ENCODE peak calls at places on chromosomes 5 and 9, in seven cellular contexts. R is IMR-90, S is ovary, U is foreskin keratinocyte, V is heart left ventricle, Y is RWPE2, X is fibroblast of lung. E is an unnamed sample.

GRCh38 chr5:107743357-107744000 is 72.7 kb upstream of the EFNA5 start:
- DNase-seq in V (no peak), S (no peak), U (peak), R (peak), Y (no peak), X (peak), E (peak)

GRCh38 chr9:20650313-20650712 is 28.0 kb upstream of the MLLT3 start:
- DNase-seq in U (no peak), X (no peak), S (no peak), R (no peak), Y (no peak), V (no peak), E (no peak)

GRCh38 chr5:152255411-152255810 is 149.7 kb downstream of the NMUR2 start:
- DNase-seq in R (no peak), Y (no peak), X (no peak), U (no peak), S (no peak), V (no peak), E (no peak)

GRCh38 chr5:73981696-73982095 is 355.7 kb downstream of the ARHGEF28 start:
- DNase-seq in V (no peak), Y (no peak), S (no peak), X (no peak), R (no peak), U (no peak), E (no peak)

GRCh38 chr5:132086277-132086794 is 12.7 kb downstream of the CSF2 start:
- DNase-seq in X (peak), U (peak), R (peak), Y (peak), S (peak), V (peak), E (peak)

GRCh38 chr5:15009420-15009819 is 137.8 kb upstream of the ANKH start:
- DNase-seq in U (no peak), Y (no peak), R (peak), X (peak), V (no peak), S (no peak), E (peak)

GRCh38 chr9:130172161-130172857 is at the start of gene NCS1:
- DNase-seq in X (peak), V (peak), R (peak), Y (no peak), U (no peak), S (peak), E (peak)

GRCh38 chr5:458547-459353 is 15.8 kb downstream of the EXOC3 start:
- DNase-seq in Y (peak), X (no peak), S (no peak), U (peak), R (peak), V (no peak), E (peak)

GRCh38 chr9:33988219-33988890 is 60.3 kb downstream of the UBAP2 start:
- DNase-seq in S (no peak), R (peak), Y (no peak), U (peak), X (no peak), V (no peak), E (peak)

GRCh38 chr5:36323926-36324781 is 22.5 kb upstream of the RANBP3L start:
- DNase-seq in V (peak), X (no peak), Y (no peak), R (no peak), U (no peak), S (no peak), E (no peak)

GRCh38 chr9:134375011-134375390 is 48.7 kb downstream of the RXRA start:
- DNase-seq in S (peak), X (peak), U (no peak), R (no peak), Y (no peak), V (no peak), E (no peak)

GRCh38 chr9:88658311-88658822 is 123.4 kb downstream of the NXNL2 start:
- DNase-seq in R (no peak), S (peak), X (peak), V (peak), U (peak), Y (no peak), E (peak)

GRCh38 chr5:137147346-137147745 is 351.8 kb downstream of the SPOCK1 start:
- DNase-seq in U (no peak), X (no peak), R (no peak), Y (no peak), S (no peak), V (no peak), E (no peak)

GRCh38 chr9:32590898-32591297 is 17.9 kb upstream of the NDUFB6 start:
- DNase-seq in R (no peak), S (no peak), U (peak), X (no peak), V (no peak), Y (no peak), E (peak)

GRCh38 chr5:40622463-40623252 is 57.1 kb upstream of the PTGER4 start:
- DNase-seq in R (no peak), U (no peak), Y (no peak), X (no peak), V (no peak), S (no peak), E (no peak)

GRCh38 chr5:151233576-151234202 is 9.8 kb upstream of the CCDC69 start:
- DNase-seq in S (no peak), R (no peak), X (no peak), V (no peak), Y (no peak), U (no peak), E (no peak)

GRCh38 chr5:133690746-133691145 is 78.4 kb upstream of the FSTL4 start:
- DNase-seq in X (no peak), R (no peak), S (no peak), Y (no peak), V (no peak), U (no peak), E (no peak)

GRCh38 chr5:154540600-154540999 is 62.6 kb upstream of the HAND1 start:
- DNase-seq in R (no peak), S (no peak), U (no peak), V (no peak), X (no peak), Y (no peak), E (no peak)

GRCh38 chr9:93642961-93643360 is 66.6 kb downstream of the PHF2 start:
- DNase-seq in S (peak), V (no peak), X (peak), U (no peak), R (peak), Y (no peak), E (peak)

GRCh38 chr5:27328480-27328879 is 290.1 kb upstream of the CDH9 start:
- DNase-seq in S (no peak), R (peak), X (peak), Y (no peak), U (peak), V (no peak), E (peak)

GRCh38 chr5:35202319-35203111 is 27.8 kb downstream of the PRLR start:
- DNase-seq in Y (no peak), U (peak), R (peak), V (peak), S (peak), X (peak), E (peak)

GRCh38 chr9:77648458-77649108 is 461 bp upstream of the GNA14 start:
- DNase-seq in Y (no peak), X (peak), S (peak), V (peak), R (no peak), U (no peak), E (peak)

GRCh38 chr5:137735531-137736284 is at the start of gene KLHL3:
- DNase-seq in R (peak), U (peak), V (peak), X (peak), S (peak), Y (no peak), E (no peak)

GRCh38 chr5:150389759-150390256 is 22.9 kb downstream of the CD74 start:
- DNase-seq in V (no peak), R (no peak), X (no peak), S (no peak), Y (no peak), U (no peak), E (no peak)

GRCh38 chr5:137758719-137759312 is 4.7 kb upstream of the HNRNPA0 start:
- DNase-seq in R (no peak), X (no peak), V (no peak), Y (no peak), S (no peak), U (peak), E (no peak)

GRCh38 chr5:2269656-2270055 is 386.9 kb upstream of the IRX4 start:
- DNase-seq in U (no peak), X (no peak), V (no peak), S (no peak), Y (no peak), R (no peak), E (no peak)

GRCh38 chr5:112419050-112419595 is at the start of gene EPB41L4A:
- DNase-seq in S (peak), U (peak), V (peak), Y (no peak), X (peak), R (no peak), E (peak)

GRCh38 chr5:127003798-127004495 is 26.4 kb downstream of the MARCHF3 start:
- DNase-seq in U (no peak), V (no peak), S (no peak), X (no peak), R (no peak), Y (no peak), E (no peak)

GRCh38 chr9:80648336-80648735 is 1041.0 kb downstream of the TLE1 start:
- DNase-seq in U (no peak), X (peak), V (no peak), Y (no peak), S (no peak), R (peak), E (no peak)

GRCh38 chr9:37201581-37201980 is 81.2 kb downstream of the ZCCHC7 start:
- DNase-seq in Y (no peak), R (no peak), V (no peak), U (no peak), S (no peak), X (no peak), E (no peak)
- H3K27ac ChIP-seq in Y (no peak), R (no peak), V (no peak), U (no peak), S (no peak), X (no peak), E (no peak)

GRCh38 chr9:137304383-137305059 is 2.5 kb upstream of the NRARP start:
- DNase-seq in Y (no peak), V (peak), X (no peak), U (no peak), R (no peak), S (peak), E (no peak)
- TF ChIP-seq CTCF in Y (no peak), V (peak), X (peak), U (peak), R (peak), S (no peak), E (peak)

GRCh38 chr9:27350382-27350781 is 53.4 kb upstream of the EQTN start:
- DNase-seq in S (no peak), V (no peak), U (no peak), R (no peak), X (no peak), Y (no peak), E (no peak)

GRCh38 chr9:27353405-27354229 is 56.7 kb upstream of the EQTN start:
- DNase-seq in U (no peak), Y (no peak), X (no peak), R (no peak), S (no peak), V (no peak), E (no peak)

GRCh38 chr9:27351438-27351837 is 54.5 kb upstream of the EQTN start:
- DNase-seq in V (no peak), X (peak), R (no peak), Y (no peak), U (no peak), S (peak), E (no peak)

GRCh38 chr9:27355166-27355565 is 58.2 kb upstream of the EQTN start:
- DNase-seq in S (no peak), U (no peak), R (no peak), Y (no peak), V (no peak), X (no peak), E (no peak)

GRCh38 chr9:27352457-27353188 is 55.7 kb upstream of the EQTN start:
- DNase-seq in R (no peak), U (no peak), S (no peak), Y (no peak), V (no peak), X (no peak), E (no peak)
- H3K27ac ChIP-seq in R (no peak), U (no peak), S (no peak), Y (no peak), V (no peak), X (no peak), E (no peak)

GRCh38 chr5:119315516-119315949 is 40.3 kb upstream of the TNFAIP8 start:
- DNase-seq in Y (no peak), S (no peak), X (peak), V (no peak), U (no peak), R (no peak), E (peak)
- TF ChIP-seq CTCF in Y (peak), S (no peak), X (peak), V (peak), U (peak), R (peak), E (peak)

DNA sequence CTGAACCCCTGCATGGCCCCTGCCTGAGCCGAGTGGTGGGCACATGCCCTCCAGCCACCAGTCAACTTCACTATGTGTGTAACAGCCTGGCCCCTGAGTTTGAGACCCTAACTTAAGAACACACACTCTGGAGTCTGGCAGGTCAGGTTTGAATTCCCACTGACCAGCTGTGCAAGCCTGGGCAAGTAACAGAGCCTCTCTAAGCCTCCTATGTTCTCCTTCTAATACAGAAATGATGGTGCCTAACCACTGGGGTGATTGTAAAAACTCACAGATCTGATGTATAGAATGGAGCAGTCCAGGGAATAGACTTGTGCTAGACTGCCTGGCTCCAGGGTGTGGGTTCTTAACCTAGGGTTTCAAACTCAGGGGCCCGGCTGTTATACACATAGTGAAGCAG is 16.7 kb upstream of the AKNA start:
- DNase-seq in U (no peak), X (no peak), V (no peak), R (no peak), S (no peak), Y (no peak), E (peak)
- H3K27ac ChIP-seq in U (no peak), X (no peak), V (no peak), R (no peak), S (no peak), Y (no peak), E (peak)

GRCh38 chr9:121441163-121441562 is 58.5 kb downstream of the GGTA1 start:
- DNase-seq in V (no peak), R (no peak), X (no peak), U (no peak), Y (no peak), S (no peak), E (no peak)

GRCh38 chr9:121437891-121438290 is 61.8 kb downstream of the GGTA1 start:
- DNase-seq in X (no peak), U (no peak), S (no peak), R (no peak), V (no peak), Y (no peak), E (no peak)

GRCh38 chr9:121439711-121440110 is 59.9 kb downstream of the GGTA1 start:
- DNase-seq in R (peak), U (no peak), X (no peak), Y (no peak), V (no peak), S (no peak), E (no peak)

GRCh38 chr9:121439016-121439415 is 60.6 kb downstream of the GGTA1 start:
- DNase-seq in R (no peak), U (no peak), V (no peak), X (no peak), S (no peak), Y (no peak), E (no peak)

DNA sequence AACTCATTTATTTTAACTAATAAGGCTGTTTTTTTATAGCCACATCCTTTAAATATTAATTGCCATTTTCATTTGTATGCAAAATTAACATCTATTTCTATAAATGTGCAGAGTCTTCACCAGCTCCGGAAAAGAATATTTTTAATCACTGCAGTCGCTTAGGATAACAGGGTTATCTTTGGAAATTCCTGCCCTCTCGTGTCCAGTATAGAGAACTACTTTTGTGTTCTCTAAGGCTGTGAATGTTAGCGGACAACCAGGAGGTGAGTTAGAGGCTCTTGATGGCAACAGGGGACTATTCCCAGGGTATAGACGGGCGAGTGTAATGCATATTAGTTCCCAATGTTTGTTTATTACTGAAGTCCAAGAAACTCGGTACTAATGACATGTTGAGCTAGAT is 59.4 kb downstream of the GGTA1 start:
- DNase-seq in Y (no peak), V (no peak), U (no peak), S (no peak), X (peak), R (peak), E (peak)
- TF ChIP-seq CTCF in Y (peak), V (peak), U (peak), S (no peak), X (peak), R (peak), E (no peak)

E was measured in RWPE1.